ENCODE peak calls at places on chromosomes 5 and 9, in six cellular contexts. C is IMR-90, G is cardiac fibroblast, H is Calu3, D is AG04449, P is brain microvascular endothelial cell. N is an unnamed sample.

GRCh38 chr9:100346836-100347235 is 5.9 kb downstream of the TEX10 start:
- DNase-seq in D (no peak), H (no peak), G (peak; percentile 56), P (no peak), C (peak; percentile 53), N (peak; percentile 38)

GRCh38 chr9:13410566-13411031 is 131.1 kb upstream of the MPDZ start:
- DNase-seq in D (no peak), G (peak; percentile 38), C (no peak), P (no peak), H (no peak), N (no peak)

GRCh38 chr5:127933348-127933747 is 150.2 kb upstream of the SLC12A2 start:
- DNase-seq in C (no peak), G (no peak), P (no peak), D (no peak), H (no peak), N (no peak)

GRCh38 chr5:10452768-10453331 is 11.2 kb downstream of the ROPN1L start:
- DNase-seq in C (peak; percentile 95), D (peak; percentile 65), H (peak; percentile 31), G (peak; percentile 94), P (peak; percentile 74), N (peak; percentile 68)

GRCh38 chr5:72836810-72837209 is 20.3 kb downstream of the TNPO1 start:
- DNase-seq in P (no peak), H (no peak), C (no peak), D (no peak), G (no peak), N (no peak)

GRCh38 chr5:94057655-94058054 is 316.3 kb upstream of the POU5F2 start:
- DNase-seq in C (no peak), G (no peak), D (no peak), P (no peak), H (no peak), N (no peak)

GRCh38 chr9:91995000-91995399 is 45.0 kb upstream of the ROR2 start:
- DNase-seq in C (no peak), P (no peak), G (no peak), H (no peak), D (no peak), N (no peak)

GRCh38 chr9:35903049-35903448 is 3.0 kb upstream of the HRCT1 start:
- DNase-seq in P (peak; percentile 33), C (peak; percentile 65), D (no peak), G (peak; percentile 82), H (peak; percentile 39), N (no peak)

GRCh38 chr9:34572628-34573027 is 16.9 kb downstream of the CNTFR start:
- DNase-seq in G (no peak), D (no peak), P (no peak), H (no peak), C (no peak), N (no peak)

GRCh38 chr5:81685481-81685880 is 65.4 kb downstream of the SSBP2 start:
- DNase-seq in D (no peak), G (no peak), C (no peak), P (no peak), H (no peak), N (no peak)

GRCh38 chr5:136046231-136046630 is 17.4 kb downstream of the TGFBI start:
- DNase-seq in H (no peak), D (no peak), C (no peak), G (no peak), P (no peak), N (no peak)

GRCh38 chr5:170087168-170087817 is 18.4 kb upstream of the FOXI1 start:
- DNase-seq in P (no peak), C (no peak), G (no peak), H (no peak), D (no peak), N (no peak)

GRCh38 chr5:111635151-111635945 is 121.6 kb downstream of the NREP start:
- DNase-seq in G (peak; percentile 3), C (no peak), P (no peak), H (no peak), D (no peak), N (no peak)

GRCh38 chr5:176776916-176777315 is 33.4 kb upstream of the UNC5A start:
- DNase-seq in H (no peak), D (no peak), P (no peak), C (no peak), G (no peak), N (no peak)

GRCh38 chr9:20022410-20022809 is 233.6 kb upstream of the SLC24A2 start:
- DNase-seq in G (peak; percentile 84), C (peak; percentile 62), H (no peak), D (no peak), P (peak; percentile 68), N (no peak)

GRCh38 chr9:71854811-71855210 is 56.2 kb downstream of the ABHD17B start:
- DNase-seq in H (no peak), C (no peak), P (no peak), G (no peak), D (no peak), N (no peak)

GRCh38 chr9:120521101-120521500 is 58.9 kb downstream of the CDK5RAP2 start:
- DNase-seq in P (no peak), D (no peak), G (no peak), C (no peak), H (no peak), N (no peak)

GRCh38 chr5:156835905-156836304 is 14.2 kb upstream of the PPP1R2B start:
- DNase-seq in D (no peak), C (no peak), H (peak; percentile 11), P (no peak), G (no peak), N (no peak)

GRCh38 chr9:115649991-115650472 is 503.6 kb upstream of the PAPPA start:
- DNase-seq in D (peak; percentile 58), G (peak; percentile 100), P (peak; percentile 100), H (no peak), C (peak; percentile 99), N (peak; percentile 34)

GRCh38 chr5:141493500-141494422 is 4.9 kb downstream of the PCDHGC5 start:
- DNase-seq in D (no peak), C (peak; percentile 65), H (no peak), P (peak; percentile 53), G (peak; percentile 55), N (no peak)

GRCh38 chr9:95770653-95771131 is 104.8 kb upstream of the ERCC6L2 start:
- DNase-seq in G (no peak), D (no peak), C (no peak), P (peak; percentile 15), H (no peak), N (no peak)

GRCh38 chr9:28547469-28547981 is 974.2 kb upstream of the C9orf72 start:
- DNase-seq in D (no peak), C (no peak), P (no peak), H (no peak), G (no peak), N (no peak)

DNA sequence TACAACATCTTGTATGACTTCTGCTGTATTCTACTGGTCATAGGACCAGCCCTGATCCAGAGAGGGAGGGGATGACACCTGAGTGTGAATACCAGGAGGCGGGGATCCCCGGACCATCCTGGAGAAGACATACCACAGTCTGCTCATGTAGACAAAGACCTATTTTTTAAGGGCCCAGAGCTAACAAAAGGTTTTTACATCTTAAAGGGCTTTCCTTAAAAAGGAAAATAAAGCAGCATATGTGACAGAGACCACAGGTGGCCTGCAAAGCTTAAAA is 43.8 kb downstream of the RAPGEF1 start:
- DNase-seq in G (no peak), P (no peak), C (no peak), H (no peak), D (no peak), N (no peak)
- TF ChIP-seq CTCF in G (no peak), P (no peak), C (no peak), H (no peak), D (no peak), N (no peak)

GRCh38 chr9:103397868-103398600 is 402.9 kb downstream of the CYLC2 start:
- DNase-seq in H (peak; percentile 56), C (no peak), G (peak; percentile 83), D (no peak), P (peak; percentile 76), N (no peak)
- TF ChIP-seq CTCF in H (peak; percentile 56), C (no peak), G (peak; percentile 74), D (no peak), P (peak; percentile 70), N (peak; percentile 25)

GRCh38 chr5:78291687-78292086 is 2.8 kb downstream of the AP3B1 start:
- DNase-seq in P (no peak), H (no peak), C (no peak), G (no peak), D (no peak), N (no peak)

GRCh38 chr5:78300464-78301045 is 6.1 kb upstream of the AP3B1 start:
- DNase-seq in G (peak; percentile 56), C (peak; percentile 23), H (no peak), P (no peak), D (no peak), N (no peak)

GRCh38 chr5:78294250-78295034 is at the start of gene AP3B1:
- DNase-seq in H (peak; percentile 100), P (peak; percentile 97), C (peak; percentile 99), G (peak; percentile 99), D (peak; percentile 86), N (peak; percentile 98)

GRCh38 chr5:78293856-78294249 is 645 bp downstream of the AP3B1 start:
- DNase-seq in C (no peak), P (no peak), H (no peak), D (no peak), G (peak; percentile 27), N (no peak)

GRCh38 chr5:78295035-78295961 is 800 bp upstream of the AP3B1 start:
- DNase-seq in P (no peak), G (peak; percentile 37), D (no peak), H (peak; percentile 81), C (no peak), N (no peak)
- TF ChIP-seq CTCF in P (peak; percentile 56), G (peak; percentile 37), D (peak; percentile 13), H (peak; percentile 54), C (peak; percentile 3), N (peak; percentile 9)

GRCh38 chr5:76716456-76717157 is 681 bp downstream of the F2R start:
- DNase-seq in D (no peak), C (no peak), P (peak; percentile 38), G (peak; percentile 50), H (no peak), N (no peak)

GRCh38 chr5:76714771-76715483 is 999 bp upstream of the F2R start:
- DNase-seq in P (no peak), H (no peak), C (no peak), G (no peak), D (no peak), N (no peak)

GRCh38 chr5:76715484-76715733 is 517 bp upstream of the F2R start:
- DNase-seq in C (no peak), G (no peak), P (no peak), D (no peak), H (no peak), N (no peak)

GRCh38 chr5:76717222-76718083 is 1.5 kb downstream of the F2R start:
- DNase-seq in G (no peak), H (no peak), P (no peak), C (no peak), D (no peak), N (no peak)

DNA sequence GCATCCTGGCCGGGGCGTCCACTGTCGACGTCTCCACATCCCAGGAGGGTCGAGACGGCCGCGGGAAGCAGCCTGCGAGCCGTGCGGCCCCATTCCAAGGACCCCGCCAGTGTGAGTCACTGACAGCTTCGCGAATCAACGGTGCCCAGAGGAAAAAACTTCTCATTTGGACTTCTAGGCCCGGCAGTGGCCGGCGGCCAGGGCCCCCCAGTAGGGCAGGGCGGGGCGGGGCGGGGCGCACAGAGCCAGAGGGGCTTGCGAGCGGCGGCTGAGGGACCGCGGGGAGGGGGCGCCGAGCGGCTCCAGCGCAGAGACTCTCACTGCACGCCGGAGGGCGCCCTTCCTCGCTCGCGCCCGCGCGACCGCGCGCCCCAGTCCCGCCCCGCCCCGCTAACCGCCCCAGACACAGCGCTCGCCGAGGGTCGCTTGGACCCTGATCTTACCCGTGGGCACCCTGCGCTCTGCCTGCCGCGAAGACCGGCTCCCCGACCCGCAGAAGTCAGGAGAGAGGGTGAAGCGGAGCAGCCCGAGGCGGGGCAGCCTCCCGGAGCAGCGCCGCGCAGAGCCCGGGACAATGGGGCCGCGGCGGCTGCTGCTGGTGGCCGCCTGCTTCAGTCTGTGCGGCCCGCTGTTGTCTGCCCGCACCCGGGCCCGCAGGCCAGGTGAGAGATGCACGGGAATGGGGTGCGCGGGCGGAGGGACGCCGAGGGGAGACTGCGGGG is at the start of gene F2R:
- DNase-seq in G (peak; percentile 82), H (peak; percentile 62), P (peak; percentile 71), D (no peak), C (peak; percentile 70), N (no peak)
- TF ChIP-seq CTCF in G (peak; percentile 32), H (peak; percentile 77), P (peak; percentile 36), D (peak; percentile 65), C (peak; percentile 62), N (peak; percentile 37)

N was measured in AG09319.